ENCODE peak calls at places on chromosomes 4 and X, in four cellular contexts. U, L, I and J are unnamed samples.

GRCh38 chr4:119110121-119110520 is 25.5 kb upstream of the MYOZ2 start:
- DNase-seq in U (no peak), L (peak), I (no peak), J (no peak)

GRCh38 chr4:40515398-40516293 is 114.0 kb downstream of the RBM47 start:
- DNase-seq in U (no peak), L (no peak), I (no peak), J (no peak)

GRCh38 chr4:186554485-186554884 is 882 bp downstream of the MTNR1A start:
- DNase-seq in U (peak), L (no peak), I (no peak), J (peak)

GRCh38 chr4:17511041-17511949 is 595 bp downstream of the QDPR start:
- DNase-seq in U (no peak), L (no peak), I (peak), J (peak)

GRCh38 chr4:59553063-59553738 is 1646.9 kb upstream of the ADGRL3 start:
- DNase-seq in U (no peak), L (peak), I (no peak), J (peak)

GRCh38 chr4:45283352-45283751 is 557.0 kb upstream of the GNPDA2 start:
- DNase-seq in U (no peak), L (no peak), I (no peak), J (no peak)

GRCh38 chr4:89438102-89438831 is 130.7 kb upstream of the GPRIN3 start:
- DNase-seq in U (no peak), L (no peak), I (peak), J (peak)

GRCh38 chrX:22481436-22481835 is 208.7 kb downstream of the CBLL2 start:
- DNase-seq in U (no peak), L (no peak), I (no peak), J (no peak)

GRCh38 chr4:54719378-54719777 is 61.6 kb downstream of the KIT start:
- DNase-seq in U (no peak), L (no peak), I (no peak), J (no peak)

GRCh38 chr4:184688447-184688846 is 38.9 kb downstream of the PRIMPOL start:
- DNase-seq in U (no peak), L (peak), I (no peak), J (peak)

GRCh38 chrX:38061335-38061734 is 55.0 kb downstream of the SYTL5 start:
- DNase-seq in U (no peak), L (peak), I (no peak), J (no peak)

GRCh38 chr4:64617813-64618212 is 208.6 kb upstream of the TECRL start:
- DNase-seq in U (no peak), L (no peak), I (no peak), J (no peak)